ENCODE peak calls at places on chromosome 7, in nine cellular contexts. D, B, Q, N, K, S, T, F and U are unnamed samples.

GRCh38 chr7:26388256-26388655 is 96.6 kb downstream of the SNX10 start:
- DNase-seq in D (no peak), B (no peak), Q (no peak), N (peak; percentile 62), K (no peak), S (no peak), T (no peak), F (no peak), U (no peak)

GRCh38 chr7:24378871-24379608 is 95.0 kb downstream of the NPY start:
- DNase-seq in D (no peak), B (no peak), Q (no peak), N (no peak), K (no peak), S (no peak), T (no peak), F (no peak), U (no peak)

GRCh38 chr7:74290590-74290950 is 1.4 kb downstream of the CLIP2 start:
- DNase-seq in D (no peak), B (peak; percentile 70), Q (no peak), N (no peak), K (no peak), S (no peak), T (no peak), F (no peak), U (peak; percentile 40)

GRCh38 chr7:99839560-99840011 is 11.8 kb downstream of the CYP3A43 start:
- DNase-seq in D (no peak), B (peak; percentile 65), Q (peak; percentile 11), N (no peak), K (no peak), S (no peak), T (no peak), F (no peak), U (no peak)

GRCh38 chr7:99714171-99714570 is 20.8 kb downstream of the CYP3A7 start:
- DNase-seq in D (no peak), B (no peak), Q (no peak), N (no peak), K (no peak), S (no peak), T (no peak), F (no peak), U (no peak)

GRCh38 chr7:122219253-122219865 is 75.3 kb upstream of the AASS start:
- DNase-seq in D (peak; percentile 16), B (no peak), Q (peak; percentile 11), N (peak; percentile 19), K (no peak), S (peak; percentile 14), T (no peak), F (no peak), U (no peak)

GRCh38 chr7:48637382-48637781 is 287.0 kb upstream of the CDC14C start:
- DNase-seq in D (no peak), B (no peak), Q (no peak), N (peak; percentile 36), K (no peak), S (no peak), T (no peak), F (no peak), U (no peak)

GRCh38 chr7:18573410-18574234 is 78.1 kb downstream of the HDAC9 start:
- DNase-seq in D (no peak), B (no peak), Q (no peak), N (no peak), K (no peak), S (no peak), T (no peak), F (no peak), U (no peak)

GRCh38 chr7:99944508-99945070 is 15.2 kb upstream of the GJC3 start:
- DNase-seq in D (no peak), B (no peak), Q (no peak), N (no peak), K (no peak), S (no peak), T (no peak), F (no peak), U (no peak)

GRCh38 chr7:91345449-91345848 is 81.2 kb downstream of the FZD1 start:
- DNase-seq in D (no peak), B (no peak), Q (no peak), N (peak; percentile 26), K (no peak), S (no peak), T (no peak), F (no peak), U (no peak)

GRCh38 chr7:108653526-108653925 is 83.9 kb downstream of the DNAJB9 start:
- DNase-seq in D (no peak), B (no peak), Q (no peak), N (no peak), K (no peak), S (no peak), T (no peak), F (no peak), U (no peak)

GRCh38 chr7:155864991-155865690 is 52.9 kb upstream of the SHH start:
- DNase-seq in D (no peak), B (peak; percentile 13), Q (no peak), N (no peak), K (no peak), S (no peak), T (no peak), F (no peak), U (no peak)

GRCh38 chr7:106767498-106768323 is 97.4 kb upstream of the PIK3CG start:
- DNase-seq in D (peak; percentile 36), B (no peak), Q (no peak), N (peak; percentile 74), K (no peak), S (no peak), T (peak; percentile 32), F (peak; percentile 12), U (no peak)

GRCh38 chr7:108001759-108002725 is 919 bp downstream of the LAMB1 start:
- DNase-seq in D (no peak), B (no peak), Q (no peak), N (no peak), K (no peak), S (peak; percentile 45), T (no peak), F (peak; percentile 18), U (peak; percentile 35)

GRCh38 chr7:108541493-108541892 is 15.6 kb upstream of the PNPLA8 start:
- DNase-seq in D (no peak), B (no peak), Q (no peak), N (no peak), K (no peak), S (no peak), T (no peak), F (no peak), U (no peak)

GRCh38 chr7:300546-301290 is 10.7 kb downstream of the FOXL3 start:
- DNase-seq in D (no peak), B (no peak), Q (no peak), N (no peak), K (no peak), S (no peak), T (no peak), F (no peak), U (no peak)

GRCh38 chr7:50940621-50941020 is 157.9 kb upstream of the GRB10 start:
- DNase-seq in D (no peak), B (no peak), Q (no peak), N (no peak), K (no peak), S (no peak), T (no peak), F (no peak), U (no peak)

GRCh38 chr7:155412416-155413253 is 45.3 kb upstream of the EN2 start:
- DNase-seq in D (peak; percentile 23), B (peak; percentile 60), Q (peak; percentile 59), N (peak; percentile 66), K (peak; percentile 9), S (peak; percentile 56), T (no peak), F (peak; percentile 78), U (peak; percentile 89)

GRCh38 chr7:131487217-131487616 is 69.2 kb downstream of the PODXL start:
- DNase-seq in D (no peak), B (no peak), Q (no peak), N (no peak), K (no peak), S (no peak), T (no peak), F (no peak), U (no peak)

GRCh38 chr7:76234931-76235441 is 33.3 kb downstream of the SRRM3 start:
- DNase-seq in D (peak; percentile 24), B (peak; percentile 93), Q (peak; percentile 87), N (peak; percentile 81), K (peak; percentile 47), S (peak; percentile 85), T (peak; percentile 46), F (peak; percentile 91), U (peak; percentile 93)

GRCh38 chr7:79998343-79998742 is 136.3 kb upstream of the GNAI1 start:
- DNase-seq in D (no peak), B (no peak), Q (no peak), N (no peak), K (no peak), S (no peak), T (no peak), F (no peak), U (no peak)

GRCh38 chr7:88357295-88357694 is 50.6 kb upstream of the STEAP4 start:
- DNase-seq in D (peak; percentile 30), B (peak; percentile 28), Q (no peak), N (peak; percentile 11), K (no peak), S (no peak), T (no peak), F (no peak), U (no peak)

GRCh38 chr7:98991141-98991540 is 112.8 kb downstream of the TRRAP start:
- DNase-seq in D (no peak), B (no peak), Q (no peak), N (no peak), K (no peak), S (no peak), T (no peak), F (no peak), U (no peak)

GRCh38 chr7:77989981-77990566 is 191.5 kb downstream of the PHTF2 start:
- DNase-seq in D (no peak), B (peak; percentile 83), Q (peak; percentile 35), N (peak; percentile 34), K (no peak), S (no peak), T (no peak), F (peak; percentile 44), U (no peak)

GRCh38 chr7:111827863-111828504 is 265.7 kb upstream of the IMMP2L start:
- DNase-seq in D (no peak), B (no peak), Q (no peak), N (no peak), K (no peak), S (no peak), T (no peak), F (no peak), U (no peak)

GRCh38 chr7:142711722-142712616 is 37.3 kb upstream of the PRSS1 start:
- DNase-seq in D (peak; percentile 9), B (no peak), Q (no peak), N (peak; percentile 35), K (no peak), S (no peak), T (peak; percentile 0), F (peak; percentile 32), U (no peak)